ENCODE peak calls at places on chromosome 2, in seven cellular contexts. T is NCI-H2029, K is A549, P is amniotic stem cell, R is AG04450, V is SW 1271, X is cardiac fibroblast. O is an unnamed sample.

GRCh38 chr2:25421289-25421688 is 79.6 kb upstream of the DNMT3A start:
- DNase-seq in P (no peak), T (no peak), X (no peak), V (no peak), R (no peak), K (no peak), O (no peak)

GRCh38 chr2:231518771-231519170 is 11.5 kb downstream of the NMUR1 start:
- DNase-seq in T (no peak), K (no peak), V (no peak), P (no peak), R (no peak), X (no peak), O (no peak)

GRCh38 chr2:46145017-46145416 is 152.2 kb upstream of the EPAS1 start:
- DNase-seq in T (no peak), R (no peak), K (no peak), X (no peak), V (no peak), P (no peak), O (no peak)

GRCh38 chr2:23606968-23607367 is 222.0 kb downstream of the KLHL29 start:
- DNase-seq in V (no peak), K (no peak), P (no peak), T (no peak), R (peak), X (peak), O (no peak)

GRCh38 chr2:137721733-137722132 is 242.5 kb upstream of the HNMT start:
- DNase-seq in P (no peak), R (no peak), V (no peak), T (no peak), X (no peak), K (no peak), O (no peak)

GRCh38 chr2:7031424-7032245 is 114.4 kb downstream of the RNF144A start:
- DNase-seq in V (no peak), K (no peak), P (no peak), T (peak), R (no peak), X (peak), O (peak)

GRCh38 chr2:177187631-177188312 is 24.8 kb upstream of the HNRNPA3 start:
- DNase-seq in X (peak), T (no peak), P (no peak), K (no peak), R (no peak), V (no peak), O (no peak)

GRCh38 chr2:225889452-225889851 is 489.9 kb downstream of the NYAP2 start:
- DNase-seq in K (peak), X (peak), V (peak), P (peak), T (peak), R (peak), O (peak)

GRCh38 chr2:234808907-234809306 is 142.9 kb upstream of the SH3BP4 start:
- DNase-seq in K (no peak), X (no peak), P (no peak), R (no peak), V (no peak), T (no peak), O (no peak)

GRCh38 chr2:112881217-112882000 is 29.6 kb upstream of the IL37 start:
- DNase-seq in V (peak), T (no peak), R (peak), K (no peak), X (peak), P (peak), O (peak)

GRCh38 chr2:3108710-3109702 is 268.6 kb downstream of the EIPR1 start:
- DNase-seq in K (no peak), V (no peak), X (no peak), T (no peak), R (no peak), P (no peak), O (no peak)

O was measured in lung microvascular endothelial cell.